ENCODE peak calls at places on chromosomes 13 and 19, in nine cellular contexts. Z, K, R, Y, V, S, Q, N and C are unnamed samples.

GRCh38 chr19:17948967-17949930 is 16.4 kb downstream of the CCDC124 start:
- DNase-seq in Z (no peak), K (no peak), R (no peak), Y (no peak), V (peak), S (no peak), Q (no peak), N (no peak), C (no peak)

GRCh38 chr19:39845172-39845571 is 1.0 kb downstream of the FBL start:
- DNase-seq in Z (no peak), K (no peak), R (no peak), Y (no peak), V (peak), S (peak), Q (no peak), N (no peak), C (no peak)

GRCh38 chr13:100363351-100363750 is 225.2 kb downstream of the GGACT start:
- DNase-seq in Z (no peak), K (no peak), R (peak), Y (no peak), V (no peak), S (peak), Q (no peak), N (no peak), C (no peak)

GRCh38 chr19:47414469-47414868 is 4.9 kb downstream of the MEIS3 start:
- DNase-seq in Z (no peak), K (peak), R (no peak), Y (no peak), V (no peak), S (peak), Q (no peak), N (no peak), C (no peak)

GRCh38 chr13:30151398-30151797 is 156.0 kb downstream of the KATNAL1 start:
- DNase-seq in Z (no peak), K (no peak), R (no peak), Y (no peak), V (no peak), S (no peak), Q (no peak), N (no peak), C (no peak)

GRCh38 chr13:19782049-19782726 is 557 bp downstream of the PSPC1 start:
- DNase-seq in Z (peak), K (peak), R (peak), Y (no peak), V (peak), S (peak), Q (peak), N (peak), C (peak)

GRCh38 chr13:108018371-108018870 is 196.9 kb downstream of the LIG4 start:
- DNase-seq in Z (no peak), K (no peak), R (no peak), Y (no peak), V (no peak), S (no peak), Q (no peak), N (no peak), C (no peak)

GRCh38 chr13:113814435-113814821 is 49.4 kb downstream of the GAS6 start:
- DNase-seq in Z (no peak), K (no peak), R (peak), Y (no peak), V (no peak), S (peak), Q (no peak), N (no peak), C (no peak)

GRCh38 chr13:66462187-66462586 is 767.9 kb downstream of the PCDH9 start:
- DNase-seq in Z (no peak), K (no peak), R (no peak), Y (no peak), V (no peak), S (no peak), Q (no peak), N (no peak), C (no peak)

GRCh38 chr13:95937700-95938320 is 115.4 kb downstream of the UGGT2 start:
- DNase-seq in Z (no peak), K (no peak), R (no peak), Y (no peak), V (no peak), S (no peak), Q (no peak), N (no peak), C (no peak)

GRCh38 chr19:42018503-42019193 is 24.6 kb upstream of the ATP1A3 start:
- DNase-seq in Z (no peak), K (no peak), R (no peak), Y (no peak), V (no peak), S (peak), Q (no peak), N (no peak), C (no peak)

GRCh38 chr19:50723735-50724521 is 764 bp downstream of the CLEC11A start:
- DNase-seq in Z (no peak), K (no peak), R (no peak), Y (no peak), V (no peak), S (peak), Q (peak), N (no peak), C (no peak)

GRCh38 chr19:55314396-55314795 is 10.7 kb downstream of the TMEM150B start:
- DNase-seq in Z (no peak), K (no peak), R (no peak), Y (no peak), V (no peak), S (no peak), Q (no peak), N (no peak), C (no peak)

GRCh38 chr19:34601071-34601470 is 75.9 kb downstream of the SCGB2B2 start:
- DNase-seq in Z (no peak), K (no peak), R (no peak), Y (no peak), V (no peak), S (no peak), Q (no peak), N (no peak), C (no peak)

GRCh38 chr13:111326981-111327642 is 6.7 kb downstream of the TEX29 start:
- DNase-seq in Z (no peak), K (no peak), R (no peak), Y (no peak), V (no peak), S (no peak), Q (no peak), N (no peak), C (no peak)

GRCh38 chr19:17948474-17948966 is 15.7 kb downstream of the CCDC124 start:
- DNase-seq in Z (no peak), K (no peak), R (no peak), Y (no peak), V (no peak), S (no peak), Q (no peak), N (no peak), C (no peak)

GRCh38 chr19:49564616-49565045 is 15.7 kb downstream of the NOSIP start:
- DNase-seq in Z (no peak), K (no peak), R (no peak), Y (no peak), V (no peak), S (no peak), Q (no peak), N (no peak), C (no peak)

GRCh38 chr13:87535911-87536310 is 135.3 kb upstream of the SLITRK5 start:
- DNase-seq in Z (no peak), K (no peak), R (no peak), Y (no peak), V (no peak), S (no peak), Q (no peak), N (no peak), C (no peak)

GRCh38 chr13:108962652-108963051 is 333.2 kb downstream of the MYO16 start:
- DNase-seq in Z (no peak), K (no peak), R (peak), Y (no peak), V (no peak), S (no peak), Q (no peak), N (no peak), C (no peak)

GRCh38 chr19:46009530-46010510 is 13.0 kb downstream of the PGLYRP1 start:
- DNase-seq in Z (peak), K (peak), R (peak), Y (peak), V (peak), S (peak), Q (peak), N (peak), C (peak)

GRCh38 chr13:103961784-103962183 is 895.6 kb upstream of the SLC10A2 start:
- DNase-seq in Z (no peak), K (no peak), R (peak), Y (no peak), V (no peak), S (no peak), Q (no peak), N (no peak), C (no peak)

GRCh38 chr19:31659897-31660210 is 310.6 kb upstream of the TSHZ3 start:
- DNase-seq in Z (no peak), K (no peak), R (no peak), Y (no peak), V (no peak), S (no peak), Q (no peak), N (no peak), C (no peak)

GRCh38 chr13:75790198-75790970 is 154.3 kb downstream of the LMO7 start:
- DNase-seq in Z (no peak), K (no peak), R (no peak), Y (no peak), V (no peak), S (no peak), Q (no peak), N (no peak), C (no peak)

GRCh38 chr13:21872795-21873194 is 201.9 kb downstream of the FGF9 start:
- DNase-seq in Z (no peak), K (no peak), R (no peak), Y (no peak), V (no peak), S (no peak), Q (no peak), N (no peak), C (no peak)

GRCh38 chr13:39699274-39699673 is 43.8 kb downstream of the COG6 start:
- DNase-seq in Z (no peak), K (no peak), R (no peak), Y (no peak), V (no peak), S (no peak), Q (no peak), N (no peak), C (no peak)

GRCh38 chr19:49340069-49340864 is 5.1 kb downstream of the CD37 start:
- DNase-seq in Z (no peak), K (no peak), R (no peak), Y (peak), V (peak), S (no peak), Q (no peak), N (no peak), C (no peak)

GRCh38 chr13:34139660-34140059 is 321.7 kb downstream of the RFC3 start:
- DNase-seq in Z (no peak), K (no peak), R (no peak), Y (no peak), V (no peak), S (no peak), Q (no peak), N (no peak), C (no peak)

GRCh38 chr19:55370305-55370988 is at the start of gene IL11:
- DNase-seq in Z (no peak), K (no peak), R (no peak), Y (no peak), V (no peak), S (peak), Q (no peak), N (no peak), C (no peak)

GRCh38 chr19:30207357-30207756 is 164.8 kb upstream of the ZNF536 start:
- DNase-seq in Z (no peak), K (no peak), R (no peak), Y (no peak), V (no peak), S (no peak), Q (no peak), N (no peak), C (no peak)

GRCh38 chr13:27001705-27002104 is 169.9 kb downstream of the USP12 start:
- DNase-seq in Z (no peak), K (no peak), R (no peak), Y (no peak), V (peak), S (no peak), Q (no peak), N (no peak), C (no peak)

GRCh38 chr13:85549819-85550218 is 249.4 kb downstream of the SLITRK6 start:
- DNase-seq in Z (no peak), K (no peak), R (no peak), Y (no peak), V (no peak), S (no peak), Q (no peak), N (no peak), C (no peak)